ENCODE peak calls at places on chromosomes 5 and 9, in four cellular contexts. F is T-helper 2 cell, I is nephron progenitor cell, P is H9. C is an unnamed sample.

GRCh38 chr9:123346026-123346425 is 10.0 kb upstream of the CRB2 start:
- DNase-seq in P (no peak), F (no peak), I (no peak), C (peak)

GRCh38 chr9:116275418-116276295 is 122.1 kb downstream of the PAPPA start:
- DNase-seq in F (no peak), P (no peak), I (peak), C (no peak)

GRCh38 chr9:127741831-127742434 is 6.8 kb upstream of the TOR2A start:
- DNase-seq in F (no peak), P (peak), I (peak), C (peak)

GRCh38 chr5:143682788-143683419 is 129.1 kb upstream of the HMHB1 start:
- DNase-seq in I (no peak), F (no peak), P (no peak), C (no peak)

GRCh38 chr9:124202447-124202971 is 55.2 kb upstream of the NEK6 start:
- DNase-seq in I (no peak), F (peak), P (no peak), C (no peak)

GRCh38 chr5:25544652-25545249 is 900.0 kb upstream of the CDH10 start:
- DNase-seq in F (peak), I (peak), P (peak), C (peak)

GRCh38 chr5:85732185-85732584 is 885.6 kb upstream of the COX7C start:
- DNase-seq in P (no peak), I (no peak), F (no peak), C (no peak)

GRCh38 chr5:59236996-59237395 is 654.1 kb downstream of the RAB3C start:
- DNase-seq in P (no peak), I (no peak), F (no peak), C (no peak)

GRCh38 chr5:62960781-62961180 is 382.2 kb downstream of the LRRC70 start:
- DNase-seq in I (no peak), F (no peak), P (no peak), C (no peak)

GRCh38 chr9:5879419-5880181 is 11.1 kb upstream of the MLANA start:
- DNase-seq in I (no peak), F (peak), P (no peak), C (no peak)

GRCh38 chr5:180618830-180619562 is 27.7 kb upstream of the SCGB3A1 start:
- DNase-seq in P (peak), I (peak), F (peak), C (peak)

GRCh38 chr9:80867731-80868130 is 821.6 kb downstream of the TLE1 start:
- DNase-seq in F (no peak), I (no peak), P (no peak), C (no peak)

GRCh38 chr5:150642567-150642927 is 2.1 kb downstream of the SYNPO start:
- DNase-seq in F (no peak), P (no peak), I (no peak), C (no peak)

GRCh38 chr9:132703336-132703735 is 33.1 kb downstream of the GTF3C4 start:
- DNase-seq in I (no peak), P (no peak), F (no peak), C (no peak)

GRCh38 chr5:43042176-43042625 is 2.1 kb upstream of the ANXA2R start:
- DNase-seq in P (peak), F (peak), I (peak), C (peak)

GRCh38 chr5:662751-663435 is 30.3 kb downstream of the TPPP start:
- DNase-seq in I (no peak), F (no peak), P (no peak), C (no peak)

GRCh38 chr9:35736201-35736633 is 3.8 kb downstream of the CREB3 start:
- DNase-seq in P (peak), F (peak), I (peak), C (peak)

GRCh38 chr5:16788957-16789356 is 147.1 kb downstream of the MYO10 start:
- DNase-seq in I (no peak), P (no peak), F (no peak), C (no peak)

GRCh38 chr9:96031366-96031824 is 155.9 kb downstream of the ERCC6L2 start:
- DNase-seq in F (no peak), I (no peak), P (no peak), C (no peak)

GRCh38 chr5:170557314-170557713 is 53.5 kb downstream of the KCNIP1 start:
- DNase-seq in F (no peak), P (peak), I (no peak), C (no peak)

GRCh38 chr5:20088361-20088760 is 100.4 kb upstream of the CDH18 start:
- DNase-seq in P (no peak), F (no peak), I (no peak), C (no peak)

GRCh38 chr5:93723005-93723404 is 18.4 kb downstream of the POU5F2 start:
- DNase-seq in P (no peak), F (no peak), I (no peak), C (no peak)

GRCh38 chr5:89255845-89256463 is 373.0 kb upstream of the MEF2C start:
- DNase-seq in F (peak), I (no peak), P (no peak), C (no peak)

GRCh38 chr5:58787982-58788381 is 205.1 kb downstream of the RAB3C start:
- DNase-seq in P (no peak), I (no peak), F (no peak), C (peak)

GRCh38 chr9:70256123-70256551 is 2.6 kb upstream of the SMC5 start:
- DNase-seq in F (no peak), P (no peak), I (no peak), C (no peak)

GRCh38 chr5:132437604-132438275 is 52.8 kb downstream of the IRF1 start:
- DNase-seq in F (peak), I (peak), P (peak), C (peak)

GRCh38 chr5:78237911-78238310 is 56.6 kb downstream of the AP3B1 start:
- DNase-seq in F (no peak), I (no peak), P (no peak), C (no peak)

GRCh38 chr5:25573691-25574090 is 928.9 kb upstream of the CDH10 start:
- DNase-seq in F (no peak), P (no peak), I (no peak), C (peak)

GRCh38 chr5:145536133-145536532 is 299.0 kb downstream of the PRELID2 start:
- DNase-seq in P (no peak), F (no peak), I (no peak), C (no peak)